ENCODE peak calls at places on chromosome 2, in seven cellular contexts. B is ecto neural progenitor cell; J is NCI-H2171 treated with DMSO at 0.1 percent for 48 hours; T is GM06990; F is GM04504; M is fibroblast of the aortic adventitia; A is CD8-positive, alpha-beta memory T cell. Z is an unnamed sample.

GRCh38 chr2:221567809-221568208 is 4.3 kb downstream of the EPHA4 start:
- DNase-seq in B (no peak), J (no peak), T (no peak), F (no peak), M (no peak), A (no peak), Z (no peak)

GRCh38 chr2:20288941-20289340 is 61.7 kb downstream of the PUM2 start:
- DNase-seq in B (no peak), J (no peak), T (no peak), F (peak), M (peak), A (no peak), Z (no peak)

GRCh38 chr2:120963997-120964396 is 228.3 kb downstream of the GLI2 start:
- DNase-seq in B (no peak), J (no peak), T (no peak), F (no peak), M (peak), A (no peak), Z (no peak)

GRCh38 chr2:106990307-106990706 is 104.3 kb upstream of the ST6GAL2 start:
- DNase-seq in B (no peak), J (peak), T (no peak), F (no peak), M (peak), A (no peak), Z (peak)

GRCh38 chr2:46091004-46091403 is 206.2 kb upstream of the EPAS1 start:
- DNase-seq in B (no peak), J (no peak), T (no peak), F (no peak), M (no peak), A (no peak), Z (no peak)

GRCh38 chr2:145744541-145745386 is 1224.8 kb upstream of the ZEB2 start:
- DNase-seq in B (no peak), J (no peak), T (peak), F (peak), M (peak), A (no peak), Z (peak)

GRCh38 chr2:158497486-158497885 is 40.7 kb downstream of the PKP4 start:
- DNase-seq in B (no peak), J (no peak), T (no peak), F (no peak), M (peak), A (no peak), Z (no peak)

GRCh38 chr2:160315337-160315736 is 115.3 kb upstream of the ITGB6 start:
- DNase-seq in B (no peak), J (peak), T (no peak), F (no peak), M (peak), A (no peak), Z (no peak)

GRCh38 chr2:33104052-33104623 is 157.4 kb downstream of the LTBP1 start:
- DNase-seq in B (no peak), J (no peak), T (no peak), F (peak), M (peak), A (no peak), Z (no peak)

GRCh38 chr2:203869610-203870042 is 2.1 kb downstream of the CTLA4 start:
- DNase-seq in B (no peak), J (peak), T (no peak), F (no peak), M (no peak), A (peak), Z (no peak)